ENCODE peak calls at places on chromosomes 5 and 9, in nine cellular contexts. A is right cardiac atrium; G is mesenchymal stem cell; L is A549; C is tibial nerve; Y is GM23338; J is H9; R is thyroid gland; S is CD4-positive, alpha-beta memory T cell. P is an unnamed sample.
A peak's percentile ranks its signal among the peaks of the same experiment; 100 is the strongest.

GRCh38 chr5:72178910-72179815 is 71.9 kb downstream of the MAP1B start:
- DNase-seq in A (peak; percentile 82), G (peak; percentile 71), L (peak; percentile 52), C (peak; percentile 71), Y (peak; percentile 52), J (no peak), R (peak; percentile 6), S (no peak), P (peak; percentile 45)

GRCh38 chr9:121770415-121771273 is 119.2 kb downstream of the DAB2IP start:
- DNase-seq in A (no peak), G (peak; percentile 62), L (no peak), C (no peak), Y (no peak), J (no peak), R (no peak), S (no peak), P (no peak)

GRCh38 chr9:93184439-93185221 is 691 bp downstream of the WNK2 start:
- DNase-seq in A (no peak), G (no peak), L (no peak), C (no peak), Y (peak; percentile 57), J (no peak), R (no peak), S (peak; percentile 8), P (peak; percentile 13)

GRCh38 chr9:111961011-111961410 is 64.4 kb downstream of the UGCG start:
- DNase-seq in A (no peak), G (no peak), L (no peak), C (no peak), Y (no peak), J (no peak), R (no peak), S (no peak), P (no peak)

GRCh38 chr5:160769264-160769663 is 82.7 kb downstream of the ATP10B start:
- DNase-seq in A (no peak), G (no peak), L (no peak), C (no peak), Y (no peak), J (no peak), R (no peak), S (no peak), P (no peak)

GRCh38 chr5:10875201-10875768 is 114.3 kb upstream of the DAP start:
- DNase-seq in A (no peak), G (no peak), L (no peak), C (no peak), Y (no peak), J (no peak), R (no peak), S (no peak), P (no peak)

GRCh38 chr5:150781706-150782614 is 3.4 kb downstream of the SMIM3 start:
- DNase-seq in A (peak; percentile 83), G (peak; percentile 99), L (no peak), C (peak; percentile 36), Y (no peak), J (peak; percentile 87), R (peak; percentile 21), S (no peak), P (peak; percentile 52)

GRCh38 chr9:77805810-77806209 is 157.7 kb upstream of the GNA14 start:
- DNase-seq in A (no peak), G (no peak), L (no peak), C (no peak), Y (no peak), J (no peak), R (no peak), S (no peak), P (no peak)

GRCh38 chr5:158013939-158014338 is 155.0 kb upstream of the CLINT1 start:
- DNase-seq in A (no peak), G (no peak), L (peak; percentile 49), C (no peak), Y (peak; percentile 51), J (peak; percentile 75), R (peak; percentile 1), S (no peak), P (peak; percentile 32)

GRCh38 chr9:28926311-28926710 is 1353.0 kb upstream of the C9orf72 start:
- DNase-seq in A (no peak), G (no peak), L (no peak), C (no peak), Y (no peak), J (no peak), R (no peak), S (no peak), P (no peak)

GRCh38 chr5:139251695-139252288 is 41.7 kb upstream of the MATR3 start:
- DNase-seq in A (no peak), G (no peak), L (no peak), C (no peak), Y (no peak), J (no peak), R (no peak), S (no peak), P (no peak)

GRCh38 chr9:129648764-129649115 is 6.8 kb upstream of the ASB6 start:
- DNase-seq in A (no peak), G (no peak), L (no peak), C (no peak), Y (no peak), J (no peak), R (no peak), S (no peak), P (no peak)

GRCh38 chr9:120879421-120879820 is 2.4 kb upstream of the PHF19 start:
- DNase-seq in A (no peak), G (no peak), L (no peak), C (no peak), Y (no peak), J (no peak), R (no peak), S (no peak), P (no peak)

GRCh38 chr9:138073408-138073807 is 195.8 kb downstream of the CACNA1B start:
- DNase-seq in A (no peak), G (no peak), L (no peak), C (no peak), Y (no peak), J (no peak), R (no peak), S (no peak), P (no peak)

DNA sequence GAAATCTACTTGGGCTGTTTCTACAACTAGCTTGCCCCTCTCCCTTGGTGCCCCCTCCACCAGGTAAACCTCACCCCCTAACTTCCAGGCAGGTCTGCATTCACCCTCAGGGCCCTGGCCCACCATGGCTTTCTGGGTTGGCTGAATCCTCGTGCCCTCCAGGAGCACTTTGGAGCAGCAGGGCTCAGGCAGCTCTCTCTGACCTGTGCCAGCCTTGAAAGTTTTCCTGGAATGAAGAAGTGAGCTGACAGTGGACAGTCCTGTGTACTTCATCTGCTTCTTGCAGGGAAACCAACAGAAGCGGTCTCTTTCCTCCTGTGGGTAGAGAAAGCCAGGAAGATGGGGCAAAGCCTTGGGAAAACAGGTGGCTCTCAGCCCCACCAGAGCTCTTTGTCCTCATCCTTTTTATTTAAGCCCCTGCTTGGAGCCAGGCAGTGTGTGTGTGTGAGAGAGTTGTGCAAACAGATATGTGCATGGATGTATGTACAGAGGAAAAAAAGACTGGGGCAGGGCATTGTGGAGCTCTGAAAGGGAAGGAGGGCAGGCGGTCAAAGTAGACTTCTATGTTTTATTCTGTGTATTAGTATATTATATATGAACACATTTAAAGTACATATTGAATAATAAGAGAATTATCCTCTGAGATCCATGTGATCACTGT is 62.3 kb upstream of the SPRY4 start:
- DNase-seq in A (no peak), G (no peak), L (peak; percentile 16), C (no peak), Y (no peak), J (no peak), R (no peak), S (no peak), P (no peak)
- H3K27ac ChIP-seq in A (no peak overlapping the region), G (no peak overlapping the region), L (peak overlapping the region; percentile 70), C (no peak overlapping the region), Y (no peak overlapping the region), J (no peak overlapping the region), R (peak overlapping the region; percentile 42), S (no peak overlapping the region), P (no peak overlapping the region)

GRCh38 chr9:85731128-85731630 is 10.6 kb downstream of the AGTPBP1 start:
- DNase-seq in A (no peak), G (no peak), L (no peak), C (no peak), Y (no peak), J (no peak), R (no peak), S (no peak), P (no peak)

GRCh38 chr9:85723220-85723619 is 18.5 kb downstream of the AGTPBP1 start:
- DNase-seq in A (no peak), G (no peak), L (no peak), C (no peak), Y (peak; percentile 86), J (peak; percentile 91), R (no peak), S (peak; percentile 80), P (peak; percentile 26)

GRCh38 chr9:85729882-85730281 is 11.9 kb downstream of the AGTPBP1 start:
- DNase-seq in A (no peak), G (no peak), L (no peak), C (no peak), Y (no peak), J (no peak), R (no peak), S (no peak), P (no peak)

GRCh38 chr9:85727500-85727899 is 14.3 kb downstream of the AGTPBP1 start:
- DNase-seq in A (no peak), G (no peak), L (no peak), C (no peak), Y (no peak), J (no peak), R (no peak), S (no peak), P (no peak)

GRCh38 chr9:85726737-85727136 is 15.0 kb downstream of the AGTPBP1 start:
- DNase-seq in A (no peak), G (no peak), L (no peak), C (no peak), Y (no peak), J (no peak), R (no peak), S (no peak), P (no peak)
- H3K4me1 ChIP-seq in A (peaks cover 4% of the 10 kb centered on the region), G (peaks cover 9% of the 10 kb centered on the region), L (peaks cover 8% of the 10 kb centered on the region), C (no peaks in the 10 kb centered on the region), Y (peaks cover 23% of the 10 kb centered on the region), J (peaks cover 3% of the 10 kb centered on the region), R (no peaks in the 10 kb centered on the region), S (peaks cover 44% of the 10 kb centered on the region), P (peaks cover 18% of the 10 kb centered on the region)

DNA sequence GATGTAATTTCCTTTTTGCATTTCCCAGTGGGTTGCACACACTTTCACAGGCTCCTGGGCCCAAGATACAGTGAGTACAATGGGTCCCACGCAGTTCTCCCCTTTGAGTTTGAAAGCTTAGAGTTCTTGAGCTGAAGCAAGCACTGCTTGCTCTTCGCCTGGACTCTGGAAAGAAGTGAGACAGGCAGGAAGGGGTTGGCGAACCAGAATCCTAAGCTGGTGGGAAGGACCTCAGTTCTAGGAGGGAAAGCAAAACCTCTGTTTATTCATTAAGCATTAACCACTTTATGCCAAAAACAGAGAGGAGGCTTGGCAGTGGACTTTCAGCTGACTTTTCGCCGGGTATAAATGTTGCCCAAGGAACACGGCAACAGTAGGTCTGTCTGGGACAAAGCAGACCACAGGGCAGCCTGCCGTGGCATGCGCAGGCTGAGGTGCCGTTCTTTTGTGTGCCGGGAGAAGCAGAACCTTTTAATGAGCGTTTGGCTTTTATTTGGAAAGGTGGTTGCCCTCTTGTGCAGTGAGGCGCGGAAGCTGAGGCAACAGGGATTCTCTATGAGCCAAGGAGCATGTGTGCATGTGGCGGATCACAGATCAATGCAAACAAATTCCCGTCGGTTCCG is 239.9 kb upstream of the PANK3 start:
- DNase-seq in A (no peak), G (no peak), L (no peak), C (no peak), Y (no peak), J (no peak), R (peak; percentile 72), S (no peak), P (no peak)
- H3K27ac ChIP-seq in A (no peak overlapping the region), G (no peak overlapping the region), L (no peak overlapping the region), C (no peak overlapping the region), Y (no peak overlapping the region), J (no peak overlapping the region), R (peak overlapping the region; percentile 48), S (no peak overlapping the region), P (no peak overlapping the region)

GRCh38 chr9:114384836-114385411 is 2.9 kb downstream of the AKNA start:
- DNase-seq in A (no peak), G (no peak), L (no peak), C (no peak), Y (no peak), J (no peak), R (no peak), S (no peak), P (no peak)
- H3K4me1 ChIP-seq in A (peaks cover 15% of the 10 kb centered on the region), G (peaks cover 38% of the 10 kb centered on the region), L (peaks cover 9% of the 10 kb centered on the region), C (no peaks in the 10 kb centered on the region), Y (peaks cover 64% of the 10 kb centered on the region), J (peaks cover 4% of the 10 kb centered on the region), R (peaks cover 41% of the 10 kb centered on the region), S (peaks cover 79% of the 10 kb centered on the region), P (peaks cover 17% of the 10 kb centered on the region)